ENCODE peak calls at places on chromosomes 13 and 19, in six cellular contexts. One of them, this sample, is unnamed.

GRCh38 chr13:48253849-48254248 is 20.8 kb downstream of the ITM2B start:
- DNase-seq in heart right ventricle: no peak
- DNase-seq in right atrium auricular region: no peak
- DNase-seq in left lung: no peak
- DNase-seq in IMR-90: no peak
- DNase-seq in astrocyte: no peak
- DNase-seq in this sample: no peak

GRCh38 chr19:40990972-40991381 is at the start of gene CYP2B6:
- DNase-seq in IMR-90: no peak
- DNase-seq in heart right ventricle: no peak
- DNase-seq in left lung: no peak
- DNase-seq in right atrium auricular region: no peak
- DNase-seq in astrocyte: no peak
- DNase-seq in this sample: no peak

GRCh38 chr19:34217952-34218817 is 36.2 kb upstream of the GARRE1 start:
- DNase-seq in right atrium auricular region: no peak
- DNase-seq in heart right ventricle: no peak
- DNase-seq in left lung: no peak
- DNase-seq in astrocyte: peak
- DNase-seq in IMR-90: peak
- DNase-seq in this sample: no peak

GRCh38 chr13:72104656-72105180 is 237.7 kb upstream of the DACH1 start:
- DNase-seq in left lung: no peak
- DNase-seq in IMR-90: no peak
- DNase-seq in heart right ventricle: no peak
- DNase-seq in right atrium auricular region: no peak
- DNase-seq in astrocyte: peak
- DNase-seq in this sample: no peak

GRCh38 chr19:19543101-19543500 is 5.0 kb downstream of the CILP2 start:
- DNase-seq in astrocyte: no peak
- DNase-seq in left lung: no peak
- DNase-seq in IMR-90: no peak
- DNase-seq in heart right ventricle: no peak
- DNase-seq in right atrium auricular region: no peak
- DNase-seq in this sample: no peak

GRCh38 chr19:20787766-20788165 is 11.7 kb downstream of the ZNF66 start:
- DNase-seq in right atrium auricular region: no peak
- DNase-seq in astrocyte: no peak
- DNase-seq in left lung: no peak
- DNase-seq in heart right ventricle: no peak
- DNase-seq in IMR-90: peak
- DNase-seq in this sample: no peak

GRCh38 chr13:76129305-76130040 is 493.3 kb downstream of the LMO7 start:
- DNase-seq in heart right ventricle: no peak
- DNase-seq in astrocyte: no peak
- DNase-seq in left lung: no peak
- DNase-seq in IMR-90: no peak
- DNase-seq in right atrium auricular region: no peak
- DNase-seq in this sample: no peak

GRCh38 chr13:22053053-22053452 is 382.2 kb downstream of the FGF9 start:
- DNase-seq in right atrium auricular region: no peak
- DNase-seq in heart right ventricle: no peak
- DNase-seq in IMR-90: no peak
- DNase-seq in left lung: no peak
- DNase-seq in astrocyte: no peak
- DNase-seq in this sample: no peak

GRCh38 chr19:43464089-43464775 is 1.2 kb downstream of the LYPD3 start:
- DNase-seq in astrocyte: no peak
- DNase-seq in heart right ventricle: peak
- DNase-seq in left lung: peak
- DNase-seq in right atrium auricular region: no peak
- DNase-seq in IMR-90: no peak
- DNase-seq in this sample: peak

GRCh38 chr19:15246198-15246481 is 13.9 kb upstream of the EPHX3 start:
- DNase-seq in left lung: no peak
- DNase-seq in astrocyte: no peak
- DNase-seq in IMR-90: no peak
- DNase-seq in heart right ventricle: no peak
- DNase-seq in right atrium auricular region: no peak
- DNase-seq in this sample: no peak

GRCh38 chr19:15243236-15243957 is 11.1 kb upstream of the EPHX3 start:
- DNase-seq in astrocyte: no peak
- DNase-seq in left lung: no peak
- DNase-seq in right atrium auricular region: no peak
- DNase-seq in heart right ventricle: no peak
- DNase-seq in IMR-90: no peak
- DNase-seq in this sample: no peak

GRCh38 chr19:15245370-15246197 is 13.3 kb upstream of the EPHX3 start:
- DNase-seq in IMR-90: no peak
- DNase-seq in right atrium auricular region: no peak
- DNase-seq in heart right ventricle: no peak
- DNase-seq in left lung: no peak
- DNase-seq in astrocyte: no peak
- DNase-seq in this sample: no peak

GRCh38 chr19:15244106-15244803 is 12.0 kb upstream of the EPHX3 start:
- DNase-seq in heart right ventricle: no peak
- DNase-seq in IMR-90: no peak
- DNase-seq in right atrium auricular region: no peak
- DNase-seq in left lung: no peak
- DNase-seq in astrocyte: no peak
- DNase-seq in this sample: no peak

DNA sequence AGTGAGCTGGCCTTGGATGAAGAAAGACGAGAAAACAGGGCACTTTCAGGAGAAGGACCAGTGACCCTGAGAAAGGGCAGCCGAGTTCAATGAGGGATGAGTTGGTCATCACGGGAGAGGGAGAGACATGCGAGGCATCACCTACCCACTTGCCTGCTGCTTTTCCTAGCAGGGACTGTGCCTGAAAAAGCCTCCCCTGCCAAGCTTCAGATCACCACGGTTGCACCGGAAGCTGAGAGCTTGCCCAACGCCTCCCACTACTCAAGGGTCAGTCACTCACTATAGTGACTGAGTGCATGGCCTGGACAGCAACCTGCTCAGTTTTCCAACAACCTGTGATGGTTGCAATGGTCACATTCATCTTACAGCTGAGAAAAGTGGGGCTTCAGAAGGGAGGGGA is 12.6 kb upstream of the EPHX3 start:
- DNase-seq in astrocyte: no peak
- DNase-seq in right atrium auricular region: no peak
- DNase-seq in left lung: no peak
- DNase-seq in IMR-90: no peak
- DNase-seq in heart right ventricle: no peak
- DNase-seq in this sample: no peak
- H3K27ac ChIP-seq in astrocyte: no peak
- H3K27ac ChIP-seq in right atrium auricular region: peak
- H3K27ac ChIP-seq in left lung: no peak
- H3K27ac ChIP-seq in IMR-90: no peak
- H3K27ac ChIP-seq in heart right ventricle: peak
- H3K27ac ChIP-seq in this sample: no peak

DNA sequence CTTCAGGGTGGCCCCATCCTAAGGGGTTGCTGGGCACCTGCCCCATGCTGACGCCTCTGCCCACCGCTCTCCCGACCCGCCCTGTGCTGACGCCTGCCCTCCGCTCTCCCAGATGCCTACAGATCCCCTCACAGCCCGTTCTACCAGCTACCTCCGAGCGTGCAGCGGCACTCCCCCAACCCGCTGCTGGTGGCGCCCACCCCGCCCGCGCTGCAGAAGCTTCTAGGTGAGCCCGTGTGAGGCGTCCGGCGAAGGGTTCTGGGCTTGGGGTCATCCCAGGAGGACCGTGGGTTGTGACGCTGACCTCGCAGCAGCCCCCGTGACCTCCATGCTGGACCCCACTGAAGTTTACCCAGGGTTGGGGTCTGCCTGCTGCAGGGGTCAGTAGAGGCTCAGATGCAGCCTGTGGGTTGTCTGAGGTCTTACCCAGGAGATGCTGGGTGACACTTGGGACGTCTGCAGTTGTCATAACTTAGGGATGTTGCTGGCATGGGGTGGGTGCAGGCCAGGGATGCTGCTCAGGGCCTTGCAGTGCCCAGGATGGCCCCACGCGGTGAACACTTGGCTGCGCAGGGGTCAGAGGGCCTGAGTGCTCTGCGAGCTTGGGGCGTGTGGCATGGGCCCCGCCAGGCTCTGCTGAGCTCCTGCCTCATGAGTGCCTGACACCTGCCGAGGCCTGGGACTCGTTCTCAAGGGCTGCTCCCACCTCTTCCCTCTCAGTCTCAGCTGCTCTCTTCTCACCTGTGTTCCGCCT is 25.0 kb downstream of the PLEKHJ1 start:
- DNase-seq in astrocyte: no peak
- DNase-seq in right atrium auricular region: no peak
- DNase-seq in left lung: no peak
- DNase-seq in IMR-90: no peak
- DNase-seq in heart right ventricle: no peak
- DNase-seq in this sample: no peak
- H3K27ac ChIP-seq in astrocyte: no peak
- H3K27ac ChIP-seq in right atrium auricular region: no peak
- H3K27ac ChIP-seq in left lung: no peak
- H3K27ac ChIP-seq in IMR-90: no peak
- H3K27ac ChIP-seq in heart right ventricle: no peak
- H3K27ac ChIP-seq in this sample: no peak

GRCh38 chr19:11244846-11245589 is 5.6 kb downstream of the ANGPTL8 start:
- DNase-seq in left lung: no peak
- DNase-seq in astrocyte: no peak
- DNase-seq in right atrium auricular region: no peak
- DNase-seq in heart right ventricle: no peak
- DNase-seq in IMR-90: no peak
- DNase-seq in this sample: no peak
- H3K27ac ChIP-seq in left lung: no peak
- H3K27ac ChIP-seq in astrocyte: no peak
- H3K27ac ChIP-seq in right atrium auricular region: peak
- H3K27ac ChIP-seq in heart right ventricle: no peak
- H3K27ac ChIP-seq in IMR-90: no peak
- H3K27ac ChIP-seq in this sample: no peak

GRCh38 chr13:43489168-43489730 is 297.5 kb downstream of the ENOX1 start:
- DNase-seq in heart right ventricle: peak
- DNase-seq in left lung: no peak
- DNase-seq in right atrium auricular region: no peak
- DNase-seq in astrocyte: no peak
- DNase-seq in IMR-90: no peak
- DNase-seq in this sample: no peak
- H3K27ac ChIP-seq in heart right ventricle: no peak
- H3K27ac ChIP-seq in left lung: no peak
- H3K27ac ChIP-seq in right atrium auricular region: no peak
- H3K27ac ChIP-seq in astrocyte: no peak
- H3K27ac ChIP-seq in IMR-90: no peak
- H3K27ac ChIP-seq in this sample: no peak

GRCh38 chr13:98585398-98585754 is 8.5 kb upstream of the STK24 start:
- DNase-seq in right atrium auricular region: no peak
- DNase-seq in heart right ventricle: no peak
- DNase-seq in left lung: no peak
- DNase-seq in IMR-90: no peak
- DNase-seq in astrocyte: no peak
- DNase-seq in this sample: no peak

GRCh38 chr13:98585946-98586345 is 9.0 kb upstream of the STK24 start:
- DNase-seq in heart right ventricle: no peak
- DNase-seq in right atrium auricular region: no peak
- DNase-seq in left lung: no peak
- DNase-seq in astrocyte: no peak
- DNase-seq in IMR-90: no peak
- DNase-seq in this sample: no peak

GRCh38 chr13:98582947-98583346 is 6.0 kb upstream of the STK24 start:
- DNase-seq in right atrium auricular region: no peak
- DNase-seq in astrocyte: no peak
- DNase-seq in IMR-90: no peak
- DNase-seq in heart right ventricle: no peak
- DNase-seq in left lung: no peak
- DNase-seq in this sample: no peak

GRCh38 chr13:98586400-98587144 is 9.7 kb upstream of the STK24 start:
- DNase-seq in heart right ventricle: no peak
- DNase-seq in left lung: no peak
- DNase-seq in astrocyte: no peak
- DNase-seq in IMR-90: no peak
- DNase-seq in right atrium auricular region: no peak
- DNase-seq in this sample: no peak

DNA sequence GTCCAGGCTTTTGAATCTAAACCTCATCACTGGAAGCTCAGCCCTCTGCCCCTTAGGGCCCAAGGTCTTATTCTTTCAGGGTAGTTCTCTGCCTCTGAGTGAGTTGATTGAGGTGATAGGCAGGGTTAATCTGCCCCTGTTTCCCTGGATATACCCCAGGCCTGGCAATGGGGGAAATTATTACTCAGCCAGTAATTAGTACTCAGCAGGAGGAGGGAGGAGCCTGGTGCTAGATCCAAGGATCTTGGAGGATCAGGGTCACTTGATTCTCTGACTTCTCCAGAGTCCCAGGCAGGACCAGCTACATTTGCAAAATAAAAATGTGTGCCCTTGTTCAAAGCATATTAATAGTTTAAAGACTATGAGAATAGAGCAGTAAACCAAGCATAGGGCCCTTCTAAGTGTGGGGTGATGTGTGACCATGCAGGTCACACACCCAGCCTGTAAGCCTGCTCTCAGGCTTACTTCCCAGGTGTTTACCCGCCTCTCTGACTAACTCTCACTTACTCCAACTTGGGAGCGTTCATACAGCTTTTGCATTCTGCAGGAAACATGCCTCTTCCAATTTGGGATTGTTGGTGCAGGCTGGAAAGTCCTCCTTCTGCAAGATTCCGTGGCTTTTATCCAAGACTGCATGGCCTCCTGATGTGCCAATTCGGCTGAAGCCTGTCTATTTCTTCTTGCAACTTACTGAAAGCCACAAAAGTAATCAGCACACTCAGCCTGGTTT is 7.9 kb upstream of the STK24 start:
- DNase-seq in astrocyte: no peak
- DNase-seq in right atrium auricular region: no peak
- DNase-seq in heart right ventricle: no peak
- DNase-seq in left lung: no peak
- DNase-seq in IMR-90: no peak
- DNase-seq in this sample: no peak
- H3K27ac ChIP-seq in astrocyte: no peak
- H3K27ac ChIP-seq in right atrium auricular region: no peak
- H3K27ac ChIP-seq in heart right ventricle: no peak
- H3K27ac ChIP-seq in left lung: no peak
- H3K27ac ChIP-seq in IMR-90: no peak
- H3K27ac ChIP-seq in this sample: no peak

This sample was measured in substantia nigra.